ENCODE peak calls at places on chromosomes 2 and 18, in eight cellular contexts. O, N, Z, E, Y, K, I and A are unnamed samples. For H3K27me3, the result is how much of the 10 kb centered on the place peaks cover.

GRCh38 chr18:34729740-34730338 is 19.7 kb downstream of the DTNA start:
- DNase-seq in O (no peak), N (no peak), Z (no peak), E (no peak), Y (no peak), K (no peak), I (no peak), A (no peak)

GRCh38 chr2:132876745-132877391 is 206.9 kb upstream of the LYPD1 start:
- DNase-seq in O (no peak), N (no peak), Z (no peak), E (no peak), Y (no peak), K (no peak), I (no peak), A (no peak)

GRCh38 chr18:59892123-59892522 is 7.7 kb upstream of the PMAIP1 start:
- DNase-seq in O (no peak), N (no peak), Z (no peak), E (no peak), Y (no peak), K (no peak), I (no peak), A (no peak)

GRCh38 chr2:20052229-20052871 is 922 bp upstream of the LAPTM4A start:
- DNase-seq in O (no peak), N (no peak), Z (no peak), E (peak), Y (no peak), K (peak), I (no peak), A (no peak)

GRCh38 chr2:195582188-195582587 is 74.8 kb upstream of the SLC39A10 start:
- DNase-seq in O (no peak), N (no peak), Z (no peak), E (no peak), Y (no peak), K (no peak), I (no peak), A (no peak)

GRCh38 chr2:136045344-136045743 is 59.9 kb upstream of the DARS1 start:
- DNase-seq in O (no peak), N (no peak), Z (no peak), E (no peak), Y (no peak), K (no peak), I (no peak), A (no peak)

GRCh38 chr2:9178905-9179571 is 27.6 kb upstream of the ASAP2 start:
- DNase-seq in O (no peak), N (peak), Z (peak), E (no peak), Y (no peak), K (no peak), I (peak), A (peak)

GRCh38 chr18:13216732-13217465 is 1.7 kb upstream of the LDLRAD4 start:
- DNase-seq in O (no peak), N (no peak), Z (no peak), E (peak), Y (no peak), K (no peak), I (peak), A (no peak)

GRCh38 chr2:6945087-6945813 is 28.0 kb downstream of the RNF144A start:
- DNase-seq in O (peak), N (peak), Z (no peak), E (no peak), Y (no peak), K (no peak), I (no peak), A (peak)

GRCh38 chr2:128202791-128203190 is 111.8 kb downstream of the UGGT1 start:
- DNase-seq in O (no peak), N (no peak), Z (no peak), E (no peak), Y (no peak), K (no peak), I (no peak), A (no peak)

GRCh38 chr18:10072659-10073309 is 159.0 kb downstream of the VAPA start:
- DNase-seq in O (peak), N (no peak), Z (peak), E (no peak), Y (no peak), K (no peak), I (no peak), A (no peak)

DNA sequence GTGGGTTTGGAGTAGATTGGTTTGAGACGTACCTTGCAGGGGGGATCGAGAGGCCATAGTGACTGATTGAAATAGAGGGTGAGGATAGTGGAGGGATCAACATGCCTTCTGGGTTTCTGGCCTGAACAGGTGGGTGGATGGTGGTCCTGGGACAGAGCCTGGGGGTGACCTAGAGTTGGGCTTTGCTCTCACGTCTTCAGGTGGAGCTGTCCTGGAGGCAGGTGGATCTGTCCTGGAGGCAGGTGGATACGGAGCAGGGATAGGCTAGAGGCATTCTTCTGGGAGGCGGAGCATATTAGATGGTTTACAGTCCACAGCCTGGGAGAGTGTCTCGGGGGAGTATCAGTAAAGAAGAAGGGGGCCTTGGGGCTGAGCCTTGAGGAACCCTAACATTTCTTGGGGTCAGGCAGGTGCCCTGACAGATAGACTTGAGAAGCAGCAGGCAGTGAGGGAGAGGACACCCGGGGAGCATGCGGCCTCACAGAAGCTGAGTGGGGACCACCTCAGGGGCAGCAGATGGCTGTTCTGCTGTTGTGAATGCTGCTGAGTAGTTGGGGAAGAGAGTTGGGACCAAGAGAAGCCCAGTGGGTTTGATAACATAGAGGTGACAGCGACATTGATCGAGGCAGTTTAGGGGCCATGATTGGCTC is 1.6 kb downstream of the CAPN10 start:
- DNase-seq in O (no peak), N (no peak), Z (no peak), E (no peak), Y (no peak), K (no peak), I (no peak), A (no peak)
- H3K4me3 ChIP-seq in O (peak), N (no peak), Z (peak), E (peak), Y (peak), K (peak), I (peak), A (peak)

DNA sequence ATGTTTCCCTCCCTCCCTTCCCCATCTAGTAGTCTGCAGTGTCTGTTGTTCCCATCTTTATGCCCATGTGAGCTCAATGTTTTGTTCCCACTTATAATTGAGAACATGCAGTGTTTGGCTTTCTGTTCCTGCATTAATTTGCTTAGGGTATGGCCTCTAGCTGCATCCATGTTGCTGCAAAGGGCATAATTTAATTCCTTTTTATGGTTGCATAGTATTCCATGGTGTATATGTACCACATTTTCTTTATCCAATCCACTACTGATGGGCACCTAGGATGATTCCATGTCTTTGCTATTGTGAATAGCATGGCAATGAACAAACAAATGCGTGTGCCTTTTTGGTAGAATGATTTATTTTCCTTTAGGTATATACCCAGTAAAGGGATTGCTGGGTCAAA is 60.6 kb upstream of the CYP26B1 start:
- DNase-seq in O (no peak), N (no peak), Z (no peak), E (no peak), Y (no peak), K (no peak), I (no peak), A (no peak)
- H3K27me3 ChIP-seq in O (under half), N (under half), Z (under half), E (under half), Y (under half), K (under half), I (under half), A (under half)

DNA sequence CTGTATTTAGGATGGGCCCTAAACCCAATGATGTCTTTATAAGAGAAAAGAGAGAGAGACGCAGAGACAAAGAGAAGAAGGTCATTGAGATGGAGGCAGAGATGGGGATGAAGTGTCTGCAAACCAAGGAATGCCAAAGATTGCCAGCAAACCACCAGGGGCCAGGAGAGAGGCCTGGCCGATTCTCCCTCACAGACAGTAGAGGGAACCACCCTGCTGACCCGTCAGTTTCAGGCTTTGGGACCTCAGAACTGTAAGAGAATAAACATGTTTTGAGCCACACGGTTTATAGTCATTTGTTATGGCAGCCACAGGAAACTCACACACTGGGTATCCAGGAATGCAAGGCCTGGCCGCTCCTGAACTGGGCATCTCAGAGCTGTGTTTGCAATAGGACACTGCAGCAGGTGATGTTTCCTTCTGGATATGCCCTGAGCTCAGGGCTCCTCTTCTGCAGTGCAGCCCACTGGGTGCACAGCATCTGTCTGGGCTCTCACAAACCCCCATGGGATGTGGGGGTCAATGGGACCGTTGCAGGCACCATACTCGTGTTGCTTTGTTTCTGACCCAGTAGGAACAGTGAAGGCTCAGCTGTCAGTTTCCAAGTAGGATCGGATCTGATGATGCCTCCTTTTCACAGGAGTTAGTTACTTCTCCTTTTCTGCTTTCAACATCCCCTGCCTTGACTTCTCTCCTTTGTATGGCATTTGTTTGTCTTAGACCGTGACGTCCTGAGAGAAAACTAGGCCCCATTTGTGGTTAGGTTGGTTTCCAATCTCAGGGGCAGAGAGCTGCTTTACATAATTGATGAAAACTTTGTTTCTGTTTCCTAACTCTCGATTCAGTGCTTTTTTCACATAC is 20.8 kb downstream of the PTPN18 start:
- DNase-seq in O (no peak), N (no peak), Z (no peak), E (peak), Y (no peak), K (no peak), I (no peak), A (no peak)
- TF ChIP-seq POLR2AphosphoS5 in O (no peak), N (no peak), Z (no peak), E (no peak), Y (no peak), K (no peak), I (no peak), A (no peak)

GRCh38 chr2:240569523-240569997 is 1.3 kb downstream of the RNPEPL1 start:
- DNase-seq in O (no peak), N (no peak), Z (no peak), E (no peak), Y (no peak), K (no peak), I (no peak), A (no peak)

GRCh38 chr2:240570531-240571313 is 2.4 kb downstream of the RNPEPL1 start:
- DNase-seq in O (no peak), N (no peak), Z (no peak), E (no peak), Y (no peak), K (no peak), I (peak), A (no peak)

GRCh38 chr2:240571314-240571973 is 3.2 kb downstream of the RNPEPL1 start:
- DNase-seq in O (no peak), N (no peak), Z (no peak), E (no peak), Y (no peak), K (no peak), I (peak), A (no peak)

GRCh38 chr2:240568678-240569522 is 616 bp downstream of the RNPEPL1 start:
- DNase-seq in O (peak), N (peak), Z (peak), E (peak), Y (no peak), K (no peak), I (peak), A (no peak)

GRCh38 chr2:240569998-240570530 is 1.8 kb downstream of the RNPEPL1 start:
- DNase-seq in O (no peak), N (no peak), Z (no peak), E (no peak), Y (no peak), K (no peak), I (peak), A (no peak)
- H3K4me3 ChIP-seq in O (no peak), N (no peak), Z (peak), E (no peak), Y (no peak), K (no peak), I (peak), A (peak)

DNA sequence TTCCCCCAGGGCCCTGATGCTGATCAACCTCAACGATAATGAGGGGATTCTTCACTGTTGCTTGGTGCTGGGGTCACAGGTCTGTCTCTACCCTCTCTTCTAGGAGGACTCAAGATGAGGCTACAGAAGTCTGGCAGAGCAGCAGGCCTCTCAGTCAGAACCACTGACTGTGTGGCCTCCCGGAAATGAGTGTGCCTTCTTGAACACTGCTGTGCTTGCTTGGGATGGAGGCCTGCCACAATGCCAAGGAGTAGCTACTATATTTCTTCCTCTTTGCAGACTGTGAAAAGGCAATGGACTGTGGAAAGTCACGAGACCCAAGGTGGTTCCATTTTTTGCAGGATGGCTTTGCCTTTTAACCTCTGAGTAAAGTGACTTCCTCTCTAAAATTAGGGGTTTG is 5.8 kb upstream of the HOXD1 start:
- DNase-seq in O (no peak), N (no peak), Z (no peak), E (no peak), Y (no peak), K (no peak), I (no peak), A (no peak)
- H3K27me3 ChIP-seq in O (under half), N (under half), Z (under half), E (half or more), Y (half or more), K (under half), I (under half), A (under half)

GRCh38 chr18:28041366-28041765 is 135.6 kb downstream of the CDH2 start:
- DNase-seq in O (no peak), N (no peak), Z (no peak), E (no peak), Y (no peak), K (no peak), I (no peak), A (no peak)
- TF ChIP-seq POLR2AphosphoS5 in O (no peak), N (no peak), Z (no peak), E (no peak), Y (no peak), K (no peak), I (no peak), A (no peak)

GRCh38 chr2:230417436-230417835 is 1.4 kb downstream of the SP100 start:
- DNase-seq in O (no peak), N (no peak), Z (no peak), E (no peak), Y (no peak), K (no peak), I (no peak), A (no peak)
- H3K4me3 ChIP-seq in O (peak), N (peak), Z (peak), E (no peak), Y (no peak), K (peak), I (peak), A (peak)

DNA sequence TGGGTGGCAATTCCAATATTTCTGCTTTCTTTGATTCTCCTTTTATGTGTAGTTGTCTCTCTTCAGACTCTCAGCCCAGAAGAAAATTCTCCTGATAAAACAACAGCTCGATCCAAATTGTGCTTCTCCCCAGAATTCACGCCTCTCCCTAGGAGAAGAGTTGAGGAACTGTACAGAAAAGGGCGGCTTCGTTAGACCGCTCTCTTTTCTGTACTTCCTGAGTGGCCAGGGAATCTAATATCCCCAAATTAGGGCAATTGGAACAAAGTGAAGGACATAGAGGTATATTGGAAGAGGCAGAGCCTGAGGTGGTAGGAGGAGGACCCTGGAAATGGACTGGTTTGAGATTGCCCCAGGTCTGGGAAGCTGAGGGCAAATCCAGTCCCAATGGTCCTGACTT is 5.6 kb downstream of the ADCYAP1 start:
- DNase-seq in O (no peak), N (no peak), Z (no peak), E (no peak), Y (no peak), K (no peak), I (no peak), A (no peak)
- H3K27me3 ChIP-seq in O (half or more), N (under half), Z (half or more), E (half or more), Y (half or more), K (under half), I (half or more), A (under half)

GRCh38 chr2:241769819-241770184 is 6.8 kb upstream of the GAL3ST2 start:
- DNase-seq in O (no peak), N (no peak), Z (peak), E (no peak), Y (no peak), K (no peak), I (no peak), A (no peak)

GRCh38 chr2:241770185-241770935 is 6.3 kb upstream of the GAL3ST2 start:
- DNase-seq in O (no peak), N (no peak), Z (peak), E (no peak), Y (no peak), K (no peak), I (no peak), A (peak)

GRCh38 chr2:241772063-241772499 is 4.5 kb upstream of the GAL3ST2 start:
- DNase-seq in O (no peak), N (no peak), Z (peak), E (no peak), Y (no peak), K (no peak), I (no peak), A (no peak)

GRCh38 chr2:241770936-241771285 is 5.7 kb upstream of the GAL3ST2 start:
- DNase-seq in O (no peak), N (no peak), Z (no peak), E (no peak), Y (no peak), K (no peak), I (no peak), A (peak)

GRCh38 chr2:241771286-241772062 is 5.1 kb upstream of the GAL3ST2 start:
- DNase-seq in O (peak), N (peak), Z (peak), E (no peak), Y (no peak), K (no peak), I (no peak), A (peak)
- TF ChIP-seq POLR2AphosphoS5 in O (no peak), N (no peak), Z (no peak), E (no peak), Y (no peak), K (no peak), I (no peak), A (peak)

GRCh38 chr18:26470011-26470637 is 78.2 kb downstream of the KCTD1 start:
- DNase-seq in O (no peak), N (no peak), Z (no peak), E (no peak), Y (no peak), K (no peak), I (no peak), A (no peak)
- H3K4me3 ChIP-seq in O (no peak), N (no peak), Z (no peak), E (no peak), Y (no peak), K (no peak), I (no peak), A (no peak)